ENCODE peak calls at places on chromosomes 13 and 19, in five cellular contexts. B is suprapubic skin, S is cardiac fibroblast, N is RWPE1, T is neural crest cell. Y is an unnamed sample.
A peak's percentile ranks its signal among the peaks of the same experiment; 100 is the strongest.

GRCh38 chr19:18478545-18479311 is 40.8 kb upstream of the ISYNA1 start:
- DNase-seq in B (peak; percentile 94), S (peak; percentile 91), N (peak; percentile 91), T (no peak), Y (peak; percentile 94)

GRCh38 chr19:347946-348861 is 3.6 kb upstream of the MIER2 start:
- DNase-seq in B (peak; percentile 45), S (peak; percentile 7), N (no peak), T (no peak), Y (no peak)

GRCh38 chr19:45097776-45098520 is 5.0 kb downstream of the PPP1R37 start:
- DNase-seq in B (peak; percentile 82), S (peak; percentile 89), N (peak; percentile 90), T (no peak), Y (peak; percentile 86)

GRCh38 chr13:72061613-72062012 is 194.6 kb upstream of the DACH1 start:
- DNase-seq in B (no peak), S (no peak), N (no peak), T (no peak), Y (no peak)

GRCh38 chr13:49553888-49554287 is 31.5 kb downstream of the RCBTB1 start:
- DNase-seq in B (no peak), S (no peak), N (no peak), T (no peak), Y (no peak)

GRCh38 chr13:47594833-47595232 is 406.2 kb downstream of the SUCLA2 start:
- DNase-seq in B (no peak), S (peak; percentile 11), N (no peak), T (no peak), Y (no peak)

GRCh38 chr13:23427342-23428182 is 5.9 kb downstream of the SACS start:
- DNase-seq in B (no peak), S (peak; percentile 86), N (peak; percentile 62), T (no peak), Y (peak; percentile 83)

GRCh38 chr19:4097501-4097900 is 26.4 kb downstream of the MAP2K2 start:
- DNase-seq in B (no peak), S (no peak), N (no peak), T (no peak), Y (no peak)

GRCh38 chr19:1027020-1027952 is 878 bp downstream of the CNN2 start:
- DNase-seq in B (no peak), S (peak; percentile 51), N (no peak), T (no peak), Y (peak; percentile 49)

GRCh38 chr13:46184277-46184699 is 2.3 kb upstream of the LCP1 start:
- DNase-seq in B (peak; percentile 63), S (peak; percentile 6), N (no peak), T (peak; percentile 33), Y (peak; percentile 30)

GRCh38 chr13:44703371-44703770 is 127.2 kb upstream of the TSC22D1 start:
- DNase-seq in B (no peak), S (no peak), N (no peak), T (no peak), Y (peak; percentile 46)

GRCh38 chr13:59479629-59480028 is 684.1 kb downstream of the DIAPH3 start:
- DNase-seq in B (no peak), S (no peak), N (no peak), T (no peak), Y (no peak)

GRCh38 chr13:109200556-109200955 is 571.1 kb downstream of the MYO16 start:
- DNase-seq in B (no peak), S (no peak), N (no peak), T (no peak), Y (no peak)

GRCh38 chr13:50715402-50716146 is 127.9 kb downstream of the DLEU7 start:
- DNase-seq in B (peak; percentile 67), S (no peak), N (no peak), T (no peak), Y (no peak)

GRCh38 chr13:21805733-21806132 is 134.9 kb downstream of the FGF9 start:
- DNase-seq in B (no peak), S (no peak), N (no peak), T (no peak), Y (no peak)

GRCh38 chr19:49362926-49363264 is 679 bp upstream of the TEAD2 start:
- DNase-seq in B (peak; percentile 77), S (peak; percentile 62), N (no peak), T (no peak), Y (no peak)

GRCh38 chr19:58531052-58531600 is 11.5 kb upstream of the ZBTB45 start:
- DNase-seq in B (no peak), S (no peak), N (no peak), T (no peak), Y (no peak)

GRCh38 chr19:27828781-27829275 is 1384.1 kb downstream of the UQCRFS1 start:
- DNase-seq in B (no peak), S (no peak), N (no peak), T (no peak), Y (no peak)

GRCh38 chr13:103272770-103273169 is 206.6 kb upstream of the SLC10A2 start:
- DNase-seq in B (no peak), S (no peak), N (peak; percentile 45), T (no peak), Y (peak; percentile 43)

GRCh38 chr13:29923554-29924481 is 73.4 kb upstream of the UBL3 start:
- DNase-seq in B (peak; percentile 91), S (peak; percentile 93), N (peak; percentile 96), T (no peak), Y (peak; percentile 97)

GRCh38 chr19:588758-589692 is 656 bp upstream of the HCN2 start:
- DNase-seq in B (no peak), S (no peak), N (no peak), T (no peak), Y (no peak)

GRCh38 chr19:41296323-41296935 is 13.5 kb upstream of the CCDC97 start:
- DNase-seq in B (no peak), S (no peak), N (no peak), T (no peak), Y (peak; percentile 6)

GRCh38 chr13:80116107-80116506 is 224.8 kb downstream of the SPRY2 start:
- DNase-seq in B (no peak), S (peak; percentile 62), N (peak; percentile 14), T (no peak), Y (peak; percentile 29)

GRCh38 chr13:80115616-80116015 is 225.3 kb downstream of the SPRY2 start:
- DNase-seq in B (no peak), S (no peak), N (no peak), T (no peak), Y (no peak)

GRCh38 chr13:80118507-80118906 is 222.4 kb downstream of the SPRY2 start:
- DNase-seq in B (no peak), S (no peak), N (no peak), T (no peak), Y (no peak)

GRCh38 chr13:80118099-80118498 is 222.8 kb downstream of the SPRY2 start:
- DNase-seq in B (no peak), S (no peak), N (no peak), T (no peak), Y (no peak)

GRCh38 chr13:80117515-80117914 is 223.4 kb downstream of the SPRY2 start:
- DNase-seq in B (no peak), S (no peak), N (no peak), T (no peak), Y (no peak)
- TF ChIP-seq CTCF in B (no peak), S (no peak), N (no peak), T (no peak), Y (no peak)

DNA sequence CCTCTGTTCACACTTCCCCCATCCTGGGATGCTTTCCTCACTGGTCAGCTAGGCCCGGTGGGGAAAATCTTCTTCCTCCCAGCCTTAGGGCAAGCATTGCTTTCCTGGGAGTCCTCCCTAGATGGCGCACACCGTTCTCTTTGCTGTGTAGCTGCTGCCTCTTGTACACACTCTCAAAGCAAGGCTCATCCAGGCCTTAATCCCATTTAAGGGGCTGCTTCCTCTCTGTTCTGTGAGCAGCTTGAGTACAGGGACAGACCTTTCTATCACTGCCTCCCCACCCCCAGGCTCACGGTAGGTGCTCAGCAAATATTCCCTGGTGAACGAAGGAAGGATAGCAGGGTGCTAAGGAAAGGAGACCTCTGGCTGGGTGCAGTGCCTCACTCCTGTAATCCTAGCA is 11.0 kb downstream of the SLC7A10 start:
- DNase-seq in B (no peak), S (peak; percentile 47), N (no peak), T (peak; percentile 37), Y (peak; percentile 21)
- TF ChIP-seq CTCF in B (no peak), S (peak; percentile 21), N (no peak), T (peak; percentile 39), Y (no peak)

GRCh38 chr13:99894105-99894504 is 77.5 kb downstream of the ZIC5 start:
- DNase-seq in B (no peak), S (no peak), N (no peak), T (no peak), Y (no peak)

GRCh38 chr13:99893567-99893966 is 78.0 kb downstream of the ZIC5 start:
- DNase-seq in B (no peak), S (no peak), N (no peak), T (no peak), Y (no peak)

GRCh38 chr13:99892866-99893504 is 78.6 kb downstream of the ZIC5 start:
- DNase-seq in B (no peak), S (no peak), N (no peak), T (no peak), Y (no peak)

GRCh38 chr13:99894835-99895427 is 76.6 kb downstream of the ZIC5 start:
- DNase-seq in B (no peak), S (peak; percentile 4), N (no peak), T (no peak), Y (no peak)

DNA sequence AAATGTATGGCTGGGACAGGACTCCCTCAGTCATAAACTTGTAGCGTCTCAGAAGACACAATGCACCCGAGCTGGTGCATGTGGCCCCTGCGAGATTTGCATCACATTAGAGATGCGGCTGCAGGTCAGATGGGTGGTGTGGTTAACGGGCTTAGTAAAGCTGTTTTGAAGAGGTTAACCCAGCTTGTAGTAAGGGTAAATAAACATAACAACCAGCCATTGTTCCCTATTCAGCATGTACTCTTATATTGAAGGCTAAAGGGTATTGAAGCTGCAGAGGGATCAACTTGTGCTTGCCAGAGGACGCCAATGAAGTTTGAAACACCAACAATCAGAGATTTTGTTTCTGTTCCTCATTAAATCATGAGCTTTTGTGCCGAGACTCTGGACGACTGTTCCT is 79.4 kb downstream of the ZIC5 start:
- DNase-seq in B (no peak), S (no peak), N (no peak), T (no peak), Y (no peak)
- TF ChIP-seq CTCF in B (no peak), S (no peak), N (no peak), T (no peak), Y (no peak)

DNA sequence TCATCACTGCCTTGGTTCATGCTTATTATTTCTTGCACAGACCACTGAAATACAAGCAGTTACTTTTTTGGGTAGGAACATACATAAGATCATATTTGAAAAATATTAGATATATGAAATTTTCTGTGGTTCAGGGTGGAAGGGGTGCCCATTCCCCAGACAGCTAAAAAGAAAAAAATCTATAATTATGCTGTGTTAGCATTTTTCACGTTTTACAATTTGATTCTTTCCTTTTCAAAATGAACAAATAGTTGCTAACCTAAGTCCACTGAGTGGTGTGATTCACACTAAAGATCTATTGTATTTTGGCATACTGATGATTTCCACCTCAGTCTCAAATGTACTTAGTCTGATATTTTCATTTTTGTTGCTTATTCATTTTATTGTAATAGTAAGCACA is 66.8 kb upstream of the FBXL3 start:
- DNase-seq in B (no peak), S (no peak), N (no peak), T (no peak), Y (no peak)
- TF ChIP-seq CTCF in B (no peak), S (no peak), N (no peak), T (no peak), Y (no peak)

GRCh38 chr19:46579286-46579944 is 21.7 kb upstream of the CALM3 start:
- DNase-seq in B (no peak), S (no peak), N (peak; percentile 5), T (peak; percentile 47), Y (no peak)
- TF ChIP-seq CTCF in B (no peak), S (peak; percentile 47), N (no peak), T (peak; percentile 55), Y (peak; percentile 12)

GRCh38 chr19:36054119-36054732 is at the start of gene THAP8:
- DNase-seq in B (peak; percentile 100), S (peak; percentile 100), N (peak; percentile 99), T (peak; percentile 98), Y (peak; percentile 99)
- TF ChIP-seq CTCF in B (peak; percentile 42), S (peak; percentile 57), N (peak; percentile 37), T (peak; percentile 57), Y (peak; percentile 40)

Y was measured in MCF 10A.